ENCODE peak calls at places on chromosome 13, in four cellular contexts. W is DMS79, Q is ureter, E is Peyer's patch. S is an unnamed sample.

GRCh38 chr13:82654851-82655517 is 1227.3 kb downstream of the SLITRK1 start:
- DNase-seq in W (no peak), E (no peak), Q (peak; percentile 66), S (no peak)

GRCh38 chr13:110507678-110508381 is 53.7 kb downstream of the RAB20 start:
- DNase-seq in Q (peak; percentile 80), E (no peak), W (no peak), S (no peak)

GRCh38 chr13:27044837-27045570 is 126.6 kb downstream of the USP12 start:
- DNase-seq in Q (no peak), E (peak; percentile 61), W (no peak), S (no peak)

GRCh38 chr13:51331354-51331861 is 8.1 kb upstream of the SERPINE3 start:
- DNase-seq in E (no peak), W (no peak), Q (no peak), S (no peak)

GRCh38 chr13:33017410-33017929 is 1.2 kb downstream of the KL start:
- DNase-seq in E (no peak), W (no peak), Q (peak; percentile 51), S (no peak)

GRCh38 chr13:92379371-92379770 is 847.2 kb upstream of the GPC6 start:
- DNase-seq in Q (no peak), W (no peak), E (no peak), S (no peak)

GRCh38 chr13:112730157-112730671 is 40.4 kb downstream of the ATP11A start:
- DNase-seq in E (no peak), Q (no peak), W (no peak), S (no peak)

GRCh38 chr13:109625156-109625555 is 161.2 kb downstream of the IRS2 start:
- DNase-seq in W (no peak), Q (no peak), E (no peak), S (no peak)

GRCh38 chr13:22175211-22175610 is 504.3 kb downstream of the FGF9 start:
- DNase-seq in E (no peak), W (no peak), Q (no peak), S (no peak)

GRCh38 chr13:32902898-32903297 is 113.3 kb upstream of the KL start:
- DNase-seq in E (no peak), Q (peak; percentile 73), W (no peak), S (no peak)

GRCh38 chr13:50126378-50127016 is 111.3 kb downstream of the KCNRG start:
- DNase-seq in W (peak; percentile 31), Q (no peak), E (peak; percentile 39), S (no peak)

GRCh38 chr13:43293561-43293960 is 270.2 kb downstream of the DNAJC15 start:
- DNase-seq in Q (no peak), W (no peak), E (no peak), S (no peak)

GRCh38 chr13:98664924-98665637 is 87.4 kb downstream of the SLC15A1 start:
- DNase-seq in W (no peak), E (no peak), Q (no peak), S (no peak)

GRCh38 chr13:29526741-29527140 is 68.7 kb downstream of the SLC7A1 start:
- DNase-seq in Q (no peak), E (no peak), W (no peak), S (no peak)